ENCODE peak calls at places on chromosomes 5 and 9, in eight cellular contexts. H is left lung; A is neural progenitor cell; I is CD4-positive, alpha-beta T cell; Z is dorsolateral prefrontal cortex; P is fibroblast of mammary gland; M is MCF 10A; E is tibial nerve. V is an unnamed sample.

GRCh38 chr5:89338935-89339334 is 456.0 kb upstream of the MEF2C start:
- DNase-seq in H (no peak), E (no peak), Z (no peak), M (no peak), I (no peak), A (no peak), P (peak), V (no peak)

GRCh38 chr5:37833990-37834389 is 5.9 kb downstream of the GDNF start:
- DNase-seq in P (no peak), A (peak), H (no peak), E (no peak), M (no peak), Z (no peak), I (no peak), V (no peak)

GRCh38 chr5:169213479-169213878 is 87.5 kb downstream of the SLIT3 start:
- DNase-seq in E (no peak), Z (no peak), I (no peak), M (no peak), P (peak), H (no peak), A (no peak), V (no peak)

GRCh38 chr5:58407042-58407709 is 52.7 kb downstream of the PLK2 start:
- DNase-seq in M (peak), Z (no peak), E (no peak), H (no peak), I (no peak), A (no peak), P (peak), V (no peak)

GRCh38 chr5:65825388-65826328 is 100.7 kb upstream of the ERBIN start:
- DNase-seq in E (no peak), Z (no peak), A (no peak), P (no peak), I (no peak), M (no peak), H (no peak), V (no peak)

GRCh38 chr5:128536861-128537305 is 1.2 kb downstream of the FBN2 start:
- DNase-seq in Z (no peak), A (peak), M (no peak), E (no peak), I (no peak), H (no peak), P (peak), V (no peak)

GRCh38 chr9:71518045-71518888 is 250.0 kb downstream of the CEMIP2 start:
- DNase-seq in M (no peak), H (no peak), A (no peak), P (peak), E (no peak), I (no peak), Z (no peak), V (no peak)

GRCh38 chr9:115411993-115412452 is 294.1 kb upstream of the TNC start:
- DNase-seq in A (no peak), E (no peak), P (peak), H (no peak), I (no peak), Z (no peak), M (no peak), V (no peak)

GRCh38 chr5:73312872-73313510 is 135.6 kb downstream of the FOXD1 start:
- DNase-seq in E (no peak), M (no peak), P (no peak), H (no peak), Z (no peak), I (no peak), A (no peak), V (no peak)

GRCh38 chr5:27788184-27788583 is 749.8 kb upstream of the CDH9 start:
- DNase-seq in P (no peak), Z (no peak), E (no peak), A (no peak), I (no peak), M (no peak), H (no peak), V (no peak)

GRCh38 chr5:158471179-158471924 is 612.4 kb upstream of the CLINT1 start:
- DNase-seq in E (no peak), M (no peak), Z (no peak), P (no peak), H (no peak), I (no peak), A (no peak), V (no peak)

GRCh38 chr9:108535526-108535925 is 320.3 kb downstream of the ACTL7B start:
- DNase-seq in H (no peak), M (peak), P (peak), Z (no peak), A (peak), I (no peak), E (no peak), V (no peak)

GRCh38 chr5:65696892-65697291 is 25.0 kb downstream of the SGTB start:
- DNase-seq in P (no peak), H (no peak), E (no peak), I (no peak), Z (no peak), A (no peak), M (no peak), V (no peak)

GRCh38 chr9:76926324-76926731 is 20.4 kb upstream of the PRUNE2 start:
- DNase-seq in M (peak), H (no peak), Z (no peak), I (no peak), P (peak), A (no peak), E (no peak), V (no peak)

GRCh38 chr5:93997562-93997961 is 256.2 kb upstream of the POU5F2 start:
- DNase-seq in I (no peak), E (no peak), A (no peak), M (no peak), H (no peak), Z (no peak), P (no peak), V (no peak)

GRCh38 chr5:38468202-38468656 is 88.2 kb downstream of the LIFR start:
- DNase-seq in P (peak), Z (no peak), H (no peak), M (peak), I (no peak), E (peak), A (no peak), V (no peak)

GRCh38 chr5:113896789-113897188 is 383.3 kb downstream of the YTHDC2 start:
- DNase-seq in P (no peak), M (no peak), I (no peak), Z (no peak), H (no peak), E (no peak), A (no peak), V (no peak)

GRCh38 chr5:3050863-3051262 is 299.4 kb upstream of the IRX2 start:
- DNase-seq in H (no peak), I (no peak), M (no peak), A (no peak), Z (no peak), P (no peak), E (no peak), V (no peak)

GRCh38 chr9:16031971-16032370 is 479.1 kb downstream of the CCDC171 start:
- DNase-seq in P (no peak), H (no peak), Z (no peak), E (no peak), A (no peak), M (peak), I (no peak), V (no peak)

GRCh38 chr9:133112361-133113026 is 8.5 kb downstream of the RALGDS start:
- DNase-seq in I (no peak), P (no peak), Z (no peak), A (no peak), H (peak), M (no peak), E (peak), V (no peak)

GRCh38 chr5:149636861-149637246 is 55.6 kb downstream of the ARHGEF37 start:
- DNase-seq in I (no peak), H (peak), P (peak), Z (peak), M (peak), E (no peak), A (peak), V (no peak)

GRCh38 chr9:77544491-77545000 is 103.6 kb downstream of the GNA14 start:
- DNase-seq in P (peak), Z (no peak), I (no peak), H (no peak), E (no peak), M (no peak), A (no peak), V (no peak)

GRCh38 chr9:106648799-106649198 is 214.2 kb upstream of the ZNF462 start:
- DNase-seq in P (peak), I (no peak), A (no peak), E (no peak), H (no peak), M (peak), Z (no peak), V (no peak)

GRCh38 chr9:110069326-110070248 is 138.4 kb downstream of the C9orf152 start:
- DNase-seq in E (no peak), P (peak), I (no peak), H (peak), Z (no peak), A (no peak), M (peak), V (no peak)

GRCh38 chr5:96434201-96434645 is 1.2 kb upstream of the PCSK1 start:
- DNase-seq in I (peak), E (no peak), P (peak), Z (peak), M (peak), A (peak), H (peak), V (peak)

GRCh38 chr5:96431376-96432244 is 1.4 kb downstream of the PCSK1 start:
- DNase-seq in I (no peak), E (no peak), P (peak), A (peak), Z (peak), M (peak), H (no peak), V (no peak)

GRCh38 chr5:96432245-96433065 is 593 bp downstream of the PCSK1 start:
- DNase-seq in P (peak), Z (peak), A (peak), H (no peak), M (no peak), I (no peak), E (no peak), V (no peak)

GRCh38 chr5:96427823-96428222 is 5.2 kb downstream of the PCSK1 start:
- DNase-seq in A (peak), M (peak), P (peak), H (no peak), E (no peak), Z (no peak), I (no peak), V (no peak)

DNA sequence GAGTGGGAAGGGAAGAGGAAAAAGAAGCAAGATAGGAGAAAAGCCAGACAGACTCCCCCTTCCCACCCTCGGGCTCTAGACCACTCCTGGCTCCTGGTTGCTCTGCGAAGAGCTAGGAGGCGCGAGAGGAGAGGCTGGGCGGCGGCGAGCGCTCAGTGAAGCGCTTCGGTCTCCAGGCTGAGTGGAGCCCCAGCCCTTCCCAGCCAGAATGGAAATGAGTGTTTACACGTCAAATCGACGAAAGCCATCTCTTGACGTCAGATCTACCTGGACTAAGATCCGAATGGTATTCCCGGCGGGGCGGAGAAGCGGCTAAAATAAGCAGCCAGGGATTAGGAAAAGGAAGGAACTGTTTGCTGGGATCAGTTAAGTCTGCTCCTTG is at the start of gene PCSK1:
- DNase-seq in E (no peak), Z (peak), P (peak), A (peak), I (no peak), M (no peak), H (no peak), V (no peak)
- TF ChIP-seq CTCF in E (no peak), Z (no peak), P (no peak), A (no peak), I (no peak), M (no peak), H (no peak), V (no peak)

GRCh38 chr9:126721531-126722098 is 83.2 kb upstream of the ZBTB43 start:
- DNase-seq in M (no peak), H (no peak), I (no peak), P (no peak), E (no peak), A (no peak), Z (no peak), V (no peak)
- TF ChIP-seq CTCF in M (no peak), H (no peak), I (no peak), P (no peak), E (no peak), A (no peak), Z (no peak), V (no peak)

GRCh38 chr9:116499434-116499833 is 187.7 kb upstream of the TRIM32 start:
- DNase-seq in M (no peak), E (no peak), P (no peak), H (no peak), Z (no peak), A (no peak), I (no peak), V (no peak)
- TF ChIP-seq CTCF in M (no peak), E (no peak), P (no peak), H (no peak), Z (no peak), A (no peak), I (no peak), V (no peak)

DNA sequence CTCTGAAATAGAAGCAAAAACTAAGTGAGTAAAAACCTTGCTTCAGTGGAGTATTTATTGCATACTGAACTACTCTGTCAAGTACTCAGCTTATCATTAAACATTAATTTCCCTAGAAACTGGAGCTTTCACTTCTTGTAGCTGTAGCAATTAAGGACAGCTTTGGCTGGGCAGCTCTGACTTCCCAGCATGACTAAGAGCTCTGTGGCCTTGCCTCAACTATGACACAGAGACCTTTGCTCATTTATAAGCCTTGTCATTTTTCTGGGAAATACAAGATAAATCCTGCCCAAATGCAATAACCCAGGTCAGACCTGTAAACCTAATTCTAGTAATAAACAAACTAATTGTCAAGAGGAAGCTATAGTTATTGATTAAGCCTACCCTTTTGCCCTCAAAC is 65.4 kb upstream of the STK32A start:
- DNase-seq in I (no peak), H (no peak), E (no peak), Z (no peak), P (peak), A (no peak), M (peak), V (no peak)
- TF ChIP-seq CTCF in I (no peak), H (no peak), E (no peak), Z (no peak), P (no peak), A (no peak), M (no peak), V (no peak)

DNA sequence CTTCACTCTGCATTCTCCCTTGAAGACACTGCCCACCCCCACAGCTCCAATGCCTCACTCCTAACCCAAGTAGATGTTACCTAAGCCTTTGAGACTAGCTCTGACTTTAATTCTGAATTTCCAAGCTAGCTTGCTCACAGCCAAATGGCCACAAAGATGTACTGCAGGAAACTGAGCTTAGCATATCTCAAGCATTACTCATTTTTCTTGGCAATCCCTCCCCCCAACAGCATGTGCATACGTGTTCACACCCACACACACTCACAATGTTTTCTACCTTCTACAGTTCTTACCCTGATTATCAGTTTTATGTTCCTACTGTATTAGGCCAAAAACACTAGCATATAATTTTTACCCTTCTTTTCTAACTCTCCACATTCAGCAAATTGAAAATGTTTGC is 13.7 kb upstream of the GRIA1 start:
- DNase-seq in I (no peak), M (peak), E (no peak), Z (no peak), H (no peak), P (peak), A (no peak), V (no peak)
- TF ChIP-seq CTCF in I (no peak), M (peak), E (no peak), Z (no peak), H (no peak), P (peak), A (no peak), V (no peak)

GRCh38 chr9:123929870-123930831 is at the start of gene DENND1A:
- DNase-seq in H (peak), Z (peak), P (peak), E (peak), A (peak), M (peak), I (peak), V (peak)

GRCh38 chr9:123933801-123934200 is 3.9 kb upstream of the DENND1A start:
- DNase-seq in H (no peak), M (no peak), E (no peak), A (no peak), I (no peak), P (no peak), Z (no peak), V (no peak)

GRCh38 chr9:123928471-123929176 is 1.3 kb downstream of the DENND1A start:
- DNase-seq in I (no peak), A (no peak), H (no peak), Z (no peak), E (no peak), M (peak), P (peak), V (no peak)

GRCh38 chr9:123929177-123929869 is 603 bp downstream of the DENND1A start:
- DNase-seq in E (no peak), P (no peak), H (peak), M (peak), A (peak), Z (no peak), I (no peak), V (no peak)

DNA sequence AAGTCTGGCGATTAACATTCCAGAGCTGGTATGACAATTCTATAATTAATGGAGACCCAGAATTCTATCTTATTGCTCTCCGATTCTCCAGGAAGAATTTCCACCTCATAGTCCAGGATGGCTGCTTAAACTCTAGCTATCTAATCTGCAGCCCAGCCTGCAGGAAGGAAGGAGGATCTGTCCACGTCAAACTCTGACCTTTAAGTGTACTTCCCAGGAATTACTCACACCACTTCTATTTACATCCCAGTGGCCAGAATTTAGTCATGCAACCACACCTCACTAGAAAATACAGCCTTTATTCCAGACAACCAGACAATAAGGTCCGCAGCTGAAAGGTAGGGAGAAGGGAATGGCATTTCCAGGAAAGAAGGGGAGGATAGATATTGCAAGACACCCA is 3.5 kb upstream of the DENND1A start:
- DNase-seq in A (no peak), P (peak), M (peak), I (no peak), H (no peak), Z (no peak), E (no peak), V (no peak)
- TF ChIP-seq CTCF in A (no peak), P (no peak), M (no peak), I (no peak), H (no peak), Z (no peak), E (no peak), V (no peak)

GRCh38 chr5:16902846-16903245 is 33.2 kb downstream of the MYO10 start:
- DNase-seq in I (no peak), Z (no peak), P (no peak), A (no peak), M (peak), E (no peak), H (no peak), V (no peak)

GRCh38 chr5:16901038-16901644 is 34.9 kb downstream of the MYO10 start:
- DNase-seq in M (no peak), I (no peak), H (no peak), A (peak), Z (no peak), P (no peak), E (no peak), V (no peak)

GRCh38 chr5:16906255-16906654 is 29.8 kb downstream of the MYO10 start:
- DNase-seq in M (peak), H (no peak), E (no peak), A (no peak), I (no peak), P (no peak), Z (no peak), V (no peak)

GRCh38 chr5:16907270-16907669 is 28.8 kb downstream of the MYO10 start:
- DNase-seq in I (no peak), M (no peak), H (no peak), E (no peak), Z (no peak), P (no peak), A (no peak), V (no peak)

DNA sequence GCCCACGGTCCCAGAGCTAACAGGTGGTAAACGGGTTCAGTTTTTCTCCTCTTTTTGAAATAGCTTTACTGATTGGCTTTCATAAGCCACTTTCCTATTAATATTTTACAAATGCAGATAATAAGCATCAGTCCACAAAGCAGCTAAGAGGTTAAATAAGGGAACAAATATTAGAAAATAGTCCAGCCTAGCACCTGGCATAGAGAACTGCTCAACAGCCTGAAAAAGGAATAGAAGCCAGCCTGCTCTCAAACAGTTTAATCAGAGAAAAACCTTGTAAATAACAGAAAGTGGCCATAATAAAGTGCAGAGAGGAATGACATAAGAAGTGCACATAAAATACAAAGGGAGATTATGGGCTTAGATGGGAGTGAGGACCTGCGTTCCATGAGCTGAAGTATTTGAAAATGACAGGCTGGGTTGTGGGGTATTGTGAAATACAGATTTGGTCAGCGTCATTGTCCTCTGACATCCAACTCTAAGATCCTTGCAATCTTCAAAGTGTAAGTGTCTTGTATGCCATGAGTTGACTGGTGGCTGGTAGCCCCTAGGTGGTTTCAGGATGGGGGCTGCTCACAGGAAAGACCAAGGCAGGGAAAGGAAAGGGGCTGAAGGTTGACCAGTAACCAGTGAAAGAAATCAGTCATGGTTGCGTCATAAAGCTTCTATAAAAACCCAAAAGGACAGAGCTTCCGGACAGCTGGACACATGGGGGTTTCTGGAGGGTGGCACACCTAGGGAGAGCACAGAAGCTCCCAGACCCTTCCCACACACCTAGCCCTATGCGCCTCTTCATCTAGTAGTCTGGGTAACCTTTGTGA is 32.4 kb downstream of the MYO10 start:
- DNase-seq in A (no peak), Z (no peak), M (no peak), E (no peak), H (no peak), P (no peak), I (no peak), V (no peak)
- TF ChIP-seq CTCF in A (no peak), Z (no peak), M (no peak), E (no peak), H (no peak), P (no peak), I (no peak), V (no peak)